ENCODE peak calls at places on chromosomes 1 and 21, in four cellular contexts. D is ovary, C is body of pancreas, G is hepatocyte. K is an unnamed sample. For H3K4me1, the result is how much of the 10 kb centered on the place peaks cover.

GRCh38 chr1:65762081-65762862 is 30.4 kb upstream of the PDE4B start:
- DNase-seq in G (peak), C (no peak), D (no peak), K (no peak)

GRCh38 chr1:70947864-70948263 is 99.8 kb downstream of the PTGER3 start:
- DNase-seq in D (no peak), G (no peak), C (no peak), K (no peak)

GRCh38 chr1:110460253-110461220 is 9.6 kb downstream of the PROK1 start:
- DNase-seq in C (peak), G (peak), D (peak), K (no peak)

GRCh38 chr1:53061123-53061858 is 722 bp upstream of the PODN start:
- DNase-seq in D (peak), G (no peak), C (no peak), K (no peak)

GRCh38 chr1:240499012-240499411 is 112.9 kb downstream of the GREM2 start:
- DNase-seq in G (no peak), D (no peak), C (no peak), K (no peak)

GRCh38 chr1:87318056-87318650 is 10.5 kb upstream of the LMO4 start:
- DNase-seq in D (no peak), G (no peak), C (no peak), K (no peak)

GRCh38 chr1:151984313-151984956 is 9.2 kb downstream of the S100A10 start:
- DNase-seq in G (no peak), C (no peak), D (no peak), K (no peak)

GRCh38 chr21:32578107-32578691 is 7.1 kb downstream of the TCP10L start:
- DNase-seq in C (no peak), D (no peak), G (no peak), K (no peak)

GRCh38 chr1:67001682-67002425 is 52.1 kb downstream of the SLC35D1 start:
- DNase-seq in D (no peak), G (no peak), C (peak), K (no peak)

GRCh38 chr1:150720098-150720497 is 597 bp downstream of the HORMAD1 start:
- DNase-seq in G (no peak), C (no peak), D (no peak), K (no peak)

GRCh38 chr1:64231153-64231552 is 27.7 kb downstream of the UBE2U start:
- DNase-seq in D (no peak), C (no peak), G (no peak), K (no peak)

GRCh38 chr21:42456457-42456856 is 39.6 kb downstream of the RSPH1 start:
- DNase-seq in C (no peak), G (no peak), D (no peak), K (no peak)

GRCh38 chr1:211925016-211925415 is 94.5 kb upstream of the LPGAT1 start:
- DNase-seq in C (no peak), G (peak), D (no peak), K (no peak)

GRCh38 chr1:97824200-97824599 is 96.6 kb downstream of the DPYD start:
- DNase-seq in G (no peak), D (no peak), C (no peak), K (no peak)

GRCh38 chr21:36179145-36179544 is 22.5 kb downstream of the DOP1B start:
- DNase-seq in G (no peak), D (no peak), C (no peak), K (no peak)

GRCh38 chr21:31283025-31283424 is 61.0 kb downstream of the TIAM1 start:
- DNase-seq in G (no peak), D (no peak), C (no peak), K (no peak)

GRCh38 chr1:156546267-156546666 is 26.1 kb downstream of the IQGAP3 start:
- DNase-seq in D (no peak), G (no peak), C (no peak), K (no peak)

GRCh38 chr1:183277821-183278735 is 92.0 kb downstream of the LAMC2 start:
- DNase-seq in C (no peak), G (no peak), D (no peak), K (no peak)

GRCh38 chr1:2575801-2576663 is 10.5 kb upstream of the PRXL2B start:
- DNase-seq in D (no peak), G (peak), C (no peak), K (no peak)

GRCh38 chr21:31671146-31671716 is 11.7 kb downstream of the SOD1 start:
- DNase-seq in C (no peak), G (no peak), D (no peak), K (no peak)

GRCh38 chr1:150066838-150067183 is 765 bp upstream of the VPS45 start:
- DNase-seq in C (peak), G (peak), D (peak), K (peak)

GRCh38 chr1:155127672-155128468 is at the start of gene EFNA1:
- DNase-seq in C (peak), G (peak), D (peak), K (peak)

GRCh38 chr21:31656199-31657095 is 3.0 kb upstream of the SOD1 start:
- DNase-seq in C (no peak), D (no peak), G (no peak), K (no peak)

GRCh38 chr1:2472561-2473166 is 3.4 kb upstream of the PLCH2 start:
- DNase-seq in D (no peak), G (no peak), C (no peak), K (no peak)

GRCh38 chr1:116230712-116231111 is 119.5 kb downstream of the MAB21L3 start:
- DNase-seq in D (no peak), G (no peak), C (no peak), K (no peak)

GRCh38 chr21:45286671-45287437 is 841 bp downstream of the POFUT2 start:
- DNase-seq in C (peak), G (peak), D (peak), K (peak)

GRCh38 chr1:215119719-215120118 is 37.2 kb downstream of the KCNK2 start:
- DNase-seq in D (no peak), C (no peak), G (no peak), K (no peak)

GRCh38 chr1:206826409-206826808 is 39.0 kb upstream of the IL20 start:
- DNase-seq in C (no peak), D (no peak), G (no peak), K (no peak)

GRCh38 chr1:228315945-228316588 is 90.6 kb downstream of the TRIM11 start:
- DNase-seq in G (no peak), C (peak), D (peak), K (no peak)

GRCh38 chr1:180267211-180267561 is 37.1 kb downstream of the LHX4 start:
- DNase-seq in D (no peak), G (no peak), C (no peak), K (no peak)

GRCh38 chr1:40034869-40035268 is 5.7 kb upstream of the CAP1 start:
- DNase-seq in G (no peak), D (no peak), C (no peak), K (no peak)

GRCh38 chr1:40036574-40036973 is 4.0 kb upstream of the CAP1 start:
- DNase-seq in G (peak), D (peak), C (peak), K (no peak)

GRCh38 chr1:40030528-40031135 is 9.9 kb upstream of the CAP1 start:
- DNase-seq in D (no peak), G (peak), C (no peak), K (no peak)

GRCh38 chr1:40029608-40030007 is 10.9 kb upstream of the CAP1 start:
- DNase-seq in G (peak), D (no peak), C (no peak), K (no peak)

DNA sequence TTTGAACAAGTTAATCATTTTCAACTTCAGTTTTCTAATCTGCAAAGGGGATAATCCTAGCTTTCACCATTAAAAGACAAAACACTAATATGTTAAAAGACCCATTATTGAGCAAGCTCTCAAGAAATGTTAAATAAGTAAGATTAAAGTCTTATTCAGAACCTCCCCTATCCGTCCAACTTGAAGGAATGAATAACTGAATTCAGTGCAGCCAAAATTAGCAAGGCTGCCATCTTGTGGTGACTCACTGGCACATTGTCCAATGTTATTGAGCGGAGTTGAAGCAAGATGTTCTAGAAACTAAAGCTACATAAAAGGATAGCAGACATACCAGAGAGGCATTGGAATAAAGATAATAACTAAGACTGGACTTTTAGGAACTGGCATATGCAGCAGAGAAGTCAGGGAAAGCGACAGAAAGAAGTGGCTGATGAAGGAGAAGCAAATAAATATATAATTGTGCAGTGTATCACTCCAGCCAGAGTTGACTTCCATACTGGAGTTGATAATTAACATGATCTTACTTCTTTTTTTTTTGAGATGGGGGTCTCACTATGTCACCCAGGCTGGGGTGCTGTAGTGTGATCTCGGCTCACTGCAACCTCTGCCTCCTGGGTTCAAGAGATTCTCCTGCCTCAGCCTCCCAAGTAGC is 8.2 kb upstream of the CAP1 start:
- DNase-seq in G (peak), C (peak), D (no peak), K (no peak)
- TF ChIP-seq CTCF in G (peak), C (peak), D (no peak), K (peak)

GRCh38 chr1:119027759-119028158 is 39.6 kb upstream of the TBX15 start:
- DNase-seq in D (no peak), C (no peak), G (no peak), K (no peak)

GRCh38 chr1:119038363-119038762 is 50.2 kb upstream of the TBX15 start:
- DNase-seq in D (no peak), C (no peak), G (no peak), K (no peak)

GRCh38 chr1:119032986-119033385 is 44.8 kb upstream of the TBX15 start:
- DNase-seq in C (no peak), G (no peak), D (no peak), K (no peak)
- H3K4me3 ChIP-seq in C (no peak), G (no peak), D (no peak), K (no peak)

GRCh38 chr1:17529381-17529780 is 10.1 kb upstream of the ARHGEF10L start:
- DNase-seq in G (no peak), D (no peak), C (no peak), K (no peak)

GRCh38 chr1:17527036-17527914 is 12.2 kb upstream of the ARHGEF10L start:
- DNase-seq in C (no peak), G (peak), D (peak), K (no peak)

GRCh38 chr1:17523487-17524029 is 15.9 kb upstream of the ARHGEF10L start:
- DNase-seq in C (no peak), D (no peak), G (no peak), K (no peak)

GRCh38 chr1:17525065-17525464 is 14.4 kb upstream of the ARHGEF10L start:
- DNase-seq in C (no peak), D (no peak), G (no peak), K (no peak)

DNA sequence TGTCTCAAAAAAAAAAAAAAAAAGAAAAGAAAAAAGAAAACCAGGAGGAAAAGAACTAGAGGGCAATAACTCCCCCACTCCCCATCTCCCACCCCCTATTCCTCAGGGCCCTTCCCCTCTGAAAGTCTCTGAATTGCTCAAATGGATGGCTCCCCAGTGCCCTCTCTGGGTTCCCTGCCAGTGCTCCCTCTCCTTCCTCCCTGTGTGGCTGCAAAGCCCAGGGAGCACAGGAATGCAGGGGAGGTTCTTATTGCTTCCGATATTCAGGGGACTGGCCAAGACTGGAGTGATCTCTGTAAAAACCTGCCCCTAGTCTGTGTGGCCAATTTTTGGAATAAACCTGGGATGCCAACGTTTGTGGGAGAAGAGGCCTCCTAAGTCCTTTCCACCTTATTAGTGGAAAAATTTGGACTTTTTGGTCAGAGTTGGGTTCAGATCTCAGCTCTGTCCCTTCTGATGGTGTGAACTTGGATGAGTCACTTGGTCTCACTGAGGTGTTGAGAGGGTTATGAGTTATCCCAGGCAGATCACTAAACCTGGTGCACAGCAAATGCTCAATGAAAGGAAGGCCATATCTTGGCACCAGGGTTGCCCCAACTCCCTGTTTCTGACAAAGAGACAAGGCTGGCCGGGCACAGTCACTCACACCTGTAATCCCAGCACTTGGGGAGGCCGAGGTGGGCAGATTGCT is 13.4 kb upstream of the ARHGEF10L start:
- DNase-seq in C (no peak), D (no peak), G (no peak), K (no peak)
- H3K4me1 ChIP-seq in C (under half), D (under half), G (under half), K (under half)

GRCh38 chr1:205505076-205505729 is 734 bp downstream of the CDK18 start:
- DNase-seq in D (no peak), C (no peak), G (peak), K (no peak)
- TF ChIP-seq CTCF in D (no peak), C (no peak), G (no peak), K (no peak)

GRCh38 chr1:21866629-21867009 is 54.6 kb downstream of the LDLRAD2 start:
- DNase-seq in C (no peak), D (no peak), G (no peak), K (no peak)

GRCh38 chr1:21865609-21865942 is 53.5 kb downstream of the LDLRAD2 start:
- DNase-seq in G (no peak), C (no peak), D (no peak), K (no peak)

GRCh38 chr1:21864730-21865129 is 52.7 kb downstream of the LDLRAD2 start:
- DNase-seq in D (no peak), G (no peak), C (no peak), K (no peak)

GRCh38 chr1:21863981-21864380 is 51.9 kb downstream of the LDLRAD2 start:
- DNase-seq in D (no peak), G (no peak), C (no peak), K (no peak)

DNA sequence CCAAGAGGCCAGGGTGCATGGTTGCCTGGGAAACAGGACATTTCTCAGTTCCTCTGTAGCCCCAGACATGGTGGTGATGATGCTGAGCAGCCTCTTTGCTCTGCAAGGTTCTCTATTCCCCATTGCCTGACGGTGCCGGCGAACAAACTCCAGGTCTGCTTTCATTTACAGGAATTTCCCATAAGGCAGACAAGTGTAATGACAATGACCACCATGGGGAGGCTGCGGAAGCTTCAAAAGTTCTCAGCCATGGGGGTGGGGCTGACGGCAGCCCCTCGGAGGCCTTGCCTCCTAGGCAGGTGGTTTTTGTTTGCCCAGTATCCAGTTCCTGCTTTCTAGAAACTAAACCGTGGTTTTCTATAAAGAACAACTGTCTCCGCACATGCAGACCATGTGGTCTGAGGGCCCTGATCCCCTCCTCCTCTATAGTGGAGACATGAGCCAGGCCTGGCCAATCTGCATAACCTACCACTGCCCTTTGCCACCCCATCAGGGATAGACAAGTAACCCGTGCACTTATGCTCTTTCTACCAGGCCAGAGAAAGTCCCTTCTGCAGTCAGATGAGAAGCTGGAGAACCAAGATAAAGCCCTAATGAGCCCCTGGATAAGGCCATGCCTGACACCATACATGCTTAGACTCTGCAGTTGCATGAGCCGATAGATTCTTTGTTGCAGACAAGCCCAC is 54.0 kb downstream of the LDLRAD2 start:
- DNase-seq in C (no peak), D (no peak), G (peak), K (no peak)
- H3K4me3 ChIP-seq in C (no peak), D (no peak), G (no peak), K (no peak)

GRCh38 chr1:99851850-99852454 is 1.8 kb downstream of the AGL start:
- DNase-seq in G (no peak), D (no peak), C (no peak), K (no peak)

GRCh38 chr1:99850458-99850974 is 355 bp downstream of the AGL start:
- DNase-seq in C (no peak), D (no peak), G (no peak), K (no peak)

GRCh38 chr1:99849413-99849743 is 783 bp upstream of the AGL start:
- DNase-seq in D (no peak), G (peak), C (no peak), K (peak)

GRCh38 chr1:99852648-99853047 is 2.5 kb downstream of the AGL start:
- DNase-seq in G (no peak), D (no peak), C (no peak), K (no peak)

DNA sequence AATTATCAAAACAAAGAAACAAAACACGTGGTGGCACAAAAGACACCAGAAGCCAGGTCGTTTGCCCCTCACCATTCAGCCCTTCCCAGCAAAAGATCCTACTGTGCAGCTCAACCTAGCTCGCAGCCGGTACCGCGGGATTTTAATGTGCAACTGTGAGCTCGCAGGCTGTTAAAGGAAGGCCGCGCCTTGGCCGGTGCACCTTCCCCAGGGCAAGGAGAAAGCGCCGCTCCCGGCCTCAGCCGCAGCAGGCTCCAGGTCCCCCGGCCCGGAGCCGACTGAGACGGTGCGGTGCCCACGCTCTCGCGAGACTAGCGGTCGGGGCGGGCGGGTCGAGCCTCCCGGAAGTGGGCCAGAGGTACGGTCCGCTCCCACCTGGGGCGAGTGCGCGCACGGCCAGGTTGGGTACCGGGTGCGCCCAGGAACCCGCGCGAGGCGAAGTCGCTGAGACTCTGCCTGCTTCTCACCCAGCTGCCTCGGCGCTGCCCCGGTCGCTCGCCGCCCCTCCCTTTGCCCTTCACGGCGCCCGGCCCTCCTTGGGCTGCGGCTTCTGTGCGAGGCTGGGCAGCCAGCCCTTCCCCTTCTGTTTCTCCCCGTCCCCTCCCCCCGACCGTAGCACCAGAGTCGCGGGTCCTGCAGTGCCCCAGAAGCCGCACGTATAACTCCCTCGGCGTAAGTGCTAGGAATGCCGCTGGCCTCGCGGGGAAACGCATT is at the start of gene AGL:
- DNase-seq in G (peak), D (peak), C (peak), K (peak)
- H3K4me1 ChIP-seq in G (under half), D (under half), C (under half), K (under half)

GRCh38 chr1:47725000-47725731 is 272.0 kb downstream of the TRABD2B start:
- DNase-seq in D (no peak), C (no peak), G (peak), K (peak)
- TF ChIP-seq CTCF in D (no peak), C (no peak), G (no peak), K (no peak)

GRCh38 chr1:226135059-226135651 is 51.4 kb downstream of the ACBD3 start:
- DNase-seq in D (no peak), G (peak), C (peak), K (peak)
- H3K4me3 ChIP-seq in D (no peak), G (no peak), C (no peak), K (no peak)